ENCODE peak calls at places on chromosomes 6 and 20, in four cellular contexts. Q is dorsolateral prefrontal cortex, N is endothelial cell, A is activated B cell treated with CpG ODN at 0.5 μM for 24 hours. B is an unnamed sample.

GRCh38 chr20:21548390-21549035 is 34.6 kb upstream of the NKX2-2 start:
- DNase-seq in A (no peak), N (no peak), Q (no peak), B (no peak)

GRCh38 chr20:16553684-16554083 is 19.6 kb downstream of the KIF16B start:
- DNase-seq in N (no peak), A (no peak), Q (no peak), B (no peak)

GRCh38 chr20:42255820-42256219 is 637.6 kb upstream of the CHD6 start:
- DNase-seq in Q (no peak), N (no peak), A (no peak), B (no peak)

GRCh38 chr6:160795716-160796115 is 93.7 kb downstream of the PLG start:
- DNase-seq in Q (no peak), N (no peak), A (no peak), B (no peak)

GRCh38 chr6:132053523-132053922 is 102.4 kb upstream of the CCN2 start:
- DNase-seq in A (no peak), N (no peak), Q (no peak), B (no peak)

GRCh38 chr6:388202-388903 is 3.2 kb upstream of the IRF4 start:
- DNase-seq in A (no peak), N (no peak), Q (no peak), B (no peak)

GRCh38 chr6:90249044-90249443 is 47.6 kb downstream of the BACH2 start:
- DNase-seq in N (no peak), A (no peak), Q (no peak), B (no peak)

GRCh38 chr6:100461273-100461919 is 3.3 kb downstream of the SIM1 start:
- DNase-seq in N (peak), A (no peak), Q (no peak), B (no peak)

GRCh38 chr6:35072698-35073055 is 68.5 kb downstream of the TCP11 start:
- DNase-seq in N (no peak), A (no peak), Q (no peak), B (no peak)

GRCh38 chr6:6461138-6461537 is 127.4 kb upstream of the LY86 start:
- DNase-seq in A (no peak), Q (no peak), N (no peak), B (no peak)

GRCh38 chr6:81696505-81696904 is 56.0 kb downstream of the TENT5A start:
- DNase-seq in A (no peak), N (no peak), Q (no peak), B (no peak)

GRCh38 chr6:39050453-39051112 is 2.0 kb downstream of the GLP1R start:
- DNase-seq in Q (no peak), A (no peak), N (no peak), B (peak)

GRCh38 chr6:39051399-39052122 is 3.0 kb downstream of the GLP1R start:
- DNase-seq in N (peak), A (no peak), Q (no peak), B (no peak)

GRCh38 chr6:39047434-39048327 is 900 bp upstream of the GLP1R start:
- DNase-seq in N (no peak), Q (no peak), A (no peak), B (no peak)

GRCh38 chr6:39048481-39049399 is at the start of gene GLP1R:
- DNase-seq in Q (no peak), N (peak), A (no peak), B (peak)

GRCh38 chr6:39049575-39050283 is 1.1 kb downstream of the GLP1R start:
- DNase-seq in A (no peak), Q (no peak), N (no peak), B (no peak)
- TF ChIP-seq CTCF in A (no peak), Q (no peak), N (no peak), B (no peak)

DNA sequence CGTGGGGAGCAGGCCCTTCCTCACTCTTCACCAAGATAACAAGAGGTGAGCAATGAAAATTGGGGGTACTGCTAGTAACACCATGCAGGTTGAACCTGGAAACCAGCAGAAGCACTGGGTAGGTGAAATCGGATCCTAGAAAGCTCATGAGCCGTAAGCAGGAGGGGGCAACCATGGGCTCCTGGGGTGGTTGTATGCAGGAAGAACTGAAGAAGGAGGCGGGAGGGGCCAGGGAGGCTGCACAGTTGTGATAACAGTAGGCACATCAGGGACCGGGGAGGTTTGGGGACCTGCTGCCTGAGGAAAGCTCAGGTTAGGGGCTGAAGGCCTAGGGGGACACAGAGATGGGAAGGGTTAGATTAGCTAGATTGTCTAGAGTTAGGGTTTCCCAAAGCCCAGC is 5.6 kb upstream of the LY6G5C start:
- DNase-seq in A (no peak), Q (no peak), N (no peak), B (no peak)
- TF ChIP-seq CTCF in A (no peak), Q (no peak), N (no peak), B (no peak)

GRCh38 chr20:53916173-53916512 is 154.3 kb downstream of the BCAS1 start:
- DNase-seq in N (no peak), A (no peak), Q (no peak), B (no peak)

GRCh38 chr20:53914091-53914860 is 156.1 kb downstream of the BCAS1 start:
- DNase-seq in Q (no peak), N (no peak), A (no peak), B (no peak)

GRCh38 chr20:53917145-53918009 is 153.0 kb downstream of the BCAS1 start:
- DNase-seq in A (no peak), Q (no peak), N (no peak), B (no peak)

GRCh38 chr20:53915459-53916172 is 154.8 kb downstream of the BCAS1 start:
- DNase-seq in A (peak), N (peak), Q (peak), B (peak)

DNA sequence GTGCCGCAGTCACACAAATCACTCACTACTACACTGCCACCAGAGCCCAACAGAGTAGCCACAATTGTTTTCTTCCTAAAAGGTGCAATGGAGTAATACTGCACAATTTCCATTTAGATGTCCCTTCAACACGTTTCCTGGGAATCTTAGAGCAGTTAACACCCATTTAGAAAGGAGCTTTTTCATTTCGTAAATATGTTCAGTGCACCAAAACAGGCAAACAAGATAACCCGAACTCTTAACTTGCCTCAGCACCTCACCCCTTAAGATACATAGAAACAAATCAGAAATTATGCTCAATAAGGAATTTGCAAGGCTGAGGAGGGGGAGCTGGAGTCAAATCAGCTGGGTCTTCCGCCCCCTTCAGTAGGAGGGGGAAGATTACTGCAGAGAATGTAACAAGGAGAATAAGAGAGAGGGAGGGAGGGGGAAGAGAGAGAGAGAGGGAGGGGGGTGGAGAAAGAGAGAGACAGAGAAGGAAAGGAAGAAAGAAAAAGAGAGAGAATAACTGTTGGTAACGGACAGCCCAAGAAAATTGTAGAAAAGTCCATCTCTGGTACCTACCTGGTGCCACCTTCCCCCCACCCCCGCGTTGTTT is 155.4 kb downstream of the BCAS1 start:
- DNase-seq in N (no peak), A (no peak), Q (no peak), B (no peak)
- TF ChIP-seq CTCF in N (no peak), A (no peak), Q (no peak), B (no peak)

DNA sequence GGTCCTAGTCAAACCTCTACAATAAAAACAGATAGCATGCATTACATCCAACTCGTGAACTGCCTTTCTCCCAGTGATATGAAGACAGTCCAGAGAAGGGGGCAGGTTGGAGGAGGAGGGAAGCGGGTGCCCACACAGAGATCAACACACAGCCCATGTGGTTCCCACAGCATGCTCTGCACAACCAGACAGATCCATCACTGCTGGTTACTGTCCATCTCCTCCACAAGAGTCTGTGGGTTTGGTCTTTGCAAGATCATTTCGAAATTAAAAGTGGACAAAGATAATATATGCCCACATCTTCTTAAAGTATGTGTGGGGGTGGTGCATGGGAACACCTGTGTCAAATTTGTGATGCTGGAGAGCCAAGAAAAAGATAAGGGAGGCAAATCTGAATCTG is 215.5 kb downstream of the GMDS start:
- DNase-seq in N (no peak), A (no peak), Q (no peak), B (no peak)
- TF ChIP-seq CTCF in N (no peak), A (no peak), Q (no peak), B (no peak)

GRCh38 chr6:28117386-28118050 is 6.9 kb upstream of the ZSCAN16 start:
- DNase-seq in Q (no peak), A (no peak), N (no peak), B (no peak)
- TF ChIP-seq CTCF in Q (no peak), A (no peak), N (no peak), B (no peak)

GRCh38 chr6:166722779-166723178 is 95.7 kb upstream of the RPS6KA2 start:
- DNase-seq in Q (no peak), A (no peak), N (no peak), B (no peak)

GRCh38 chr6:166725571-166725970 is 98.5 kb upstream of the RPS6KA2 start:
- DNase-seq in Q (no peak), N (no peak), A (no peak), B (no peak)

GRCh38 chr6:166721576-166721975 is 94.5 kb upstream of the RPS6KA2 start:
- DNase-seq in A (no peak), N (no peak), Q (no peak), B (no peak)

GRCh38 chr6:166726193-166726592 is 99.1 kb upstream of the RPS6KA2 start:
- DNase-seq in A (no peak), Q (no peak), N (no peak), B (no peak)

DNA sequence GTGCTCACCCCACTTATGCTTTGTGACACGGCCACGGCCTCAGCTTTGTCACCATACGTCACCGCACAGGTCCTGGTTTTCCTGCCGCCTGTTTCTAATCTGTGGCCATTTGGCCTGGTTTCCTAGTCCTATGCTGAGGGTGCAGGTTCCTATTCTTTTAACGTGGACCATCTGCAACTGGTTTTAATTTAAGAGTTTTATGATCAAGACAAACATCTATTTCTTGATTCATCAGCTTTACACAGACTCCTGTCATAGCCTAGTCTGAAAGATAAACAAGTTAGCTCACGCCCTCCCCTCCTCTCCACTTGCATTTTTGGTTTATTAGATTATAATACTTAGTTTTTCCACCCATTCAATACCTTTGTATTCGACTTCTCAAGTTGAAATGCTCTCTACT is 97.5 kb upstream of the RPS6KA2 start:
- DNase-seq in Q (no peak), N (no peak), A (no peak), B (no peak)
- TF ChIP-seq CTCF in Q (no peak), N (no peak), A (no peak), B (no peak)

GRCh38 chr6:125904871-125905270 is 51.7 kb upstream of the HINT3 start:
- DNase-seq in A (no peak), Q (no peak), N (no peak), B (no peak)

GRCh38 chr6:125910518-125910917 is 46.1 kb upstream of the HINT3 start:
- DNase-seq in Q (no peak), N (no peak), A (no peak), B (no peak)

DNA sequence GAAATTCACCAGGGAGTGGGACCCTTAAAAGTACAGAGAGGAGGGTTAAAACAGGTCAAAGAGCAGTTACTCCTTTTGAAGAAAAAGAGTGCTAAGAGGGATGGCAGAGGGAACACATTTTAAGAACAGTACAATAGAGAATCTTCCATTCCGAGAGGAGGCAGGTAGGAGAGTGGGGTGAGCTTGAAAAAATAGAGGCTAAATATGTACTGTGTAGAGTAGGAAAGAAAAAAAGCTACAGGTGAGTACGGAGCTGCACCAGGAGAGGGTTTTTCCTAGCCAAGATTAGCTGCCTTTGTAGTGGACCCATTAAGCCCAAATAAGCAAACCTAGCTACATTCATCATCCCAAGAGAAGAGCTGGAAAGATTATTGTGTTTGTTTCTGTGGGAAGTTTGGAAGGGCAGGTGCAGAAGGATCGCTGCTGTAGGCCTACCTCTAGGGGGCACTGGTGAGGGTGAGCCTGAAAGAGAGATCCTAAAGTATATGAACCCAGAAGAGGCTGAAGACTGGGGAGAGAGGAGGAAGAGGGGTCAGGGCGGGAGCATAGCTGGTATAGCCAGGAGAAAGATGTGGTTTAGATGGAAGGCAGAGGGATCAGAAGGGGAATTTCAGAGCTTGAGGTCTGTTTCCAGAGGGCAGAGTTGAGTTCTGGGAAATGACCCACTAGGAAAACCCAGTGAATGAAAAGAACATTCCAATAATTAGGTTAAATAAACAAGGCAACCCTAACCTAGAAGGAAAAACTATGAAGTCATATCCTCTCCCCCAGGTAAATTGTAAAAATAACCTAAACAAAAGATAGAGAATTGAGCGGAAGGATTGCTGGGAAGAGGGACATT is 50.2 kb upstream of the HINT3 start:
- DNase-seq in Q (no peak), N (peak), A (peak), B (no peak)
- TF ChIP-seq CTCF in Q (peak), N (peak), A (no peak), B (peak)

GRCh38 chr6:55941713-55942112 is 66.3 kb upstream of the BMP5 start:
- DNase-seq in Q (no peak), A (no peak), N (no peak), B (no peak)
- TF ChIP-seq CTCF in Q (no peak), A (no peak), N (no peak), B (no peak)

GRCh38 chr6:135759831-135760230 is 91.7 kb upstream of the PDE7B start:
- DNase-seq in A (no peak), Q (no peak), N (no peak), B (no peak)
- TF ChIP-seq CTCF in A (no peak), Q (no peak), N (no peak), B (no peak)

DNA sequence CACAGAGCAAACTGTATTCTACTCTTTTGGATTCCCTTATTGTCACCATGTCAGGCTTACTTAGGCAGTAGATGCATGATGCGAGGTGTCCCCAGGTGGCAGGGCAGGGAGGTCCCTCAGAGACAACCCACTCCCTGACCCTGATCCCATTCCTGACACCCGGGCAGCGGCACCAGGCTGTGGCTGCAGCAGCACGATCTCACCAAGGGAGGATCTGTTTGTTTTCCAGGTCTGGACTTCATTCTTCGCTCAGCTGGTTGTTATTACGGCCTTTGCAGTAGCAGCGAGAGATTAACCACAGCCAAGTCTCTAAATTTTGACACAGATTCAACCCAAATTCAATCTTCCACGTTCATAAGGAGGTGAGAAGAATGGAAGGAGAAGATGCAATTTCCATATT is 91.0 kb upstream of the THBS2 start:
- DNase-seq in A (no peak), Q (no peak), N (no peak), B (no peak)
- TF ChIP-seq CTCF in A (no peak), Q (no peak), N (no peak), B (no peak)